ENCODE peak calls at places on chromosomes 7 and 10, in six cellular contexts. A, O, R, Z, N and G are unnamed samples.
A peak's percentile ranks its signal among the peaks of the same experiment; 100 is the strongest.

GRCh38 chr10:103448751-103449150 is 3.4 kb downstream of the CALHM2 start:
- DNase-seq in A (no peak), O (peak; percentile 80), R (peak; percentile 86), Z (no peak), N (peak; percentile 34), G (no peak)

GRCh38 chr10:77756319-77757232 is 119.0 kb upstream of the KCNMA1 start:
- DNase-seq in A (peak; percentile 18), O (no peak), R (no peak), Z (peak; percentile 23), N (peak; percentile 44), G (peak; percentile 70)

GRCh38 chr7:113367187-113367586 is 248.8 kb upstream of the SMIM30 start:
- DNase-seq in A (no peak), O (no peak), R (no peak), Z (no peak), N (no peak), G (no peak)

GRCh38 chr10:107740962-107741690 is 576.6 kb upstream of the SORCS1 start:
- DNase-seq in A (no peak), O (no peak), R (no peak), Z (no peak), N (no peak), G (no peak)

GRCh38 chr7:51045319-51046102 is 262.8 kb upstream of the GRB10 start:
- DNase-seq in A (peak; percentile 83), O (no peak), R (no peak), Z (no peak), N (no peak), G (no peak)

GRCh38 chr7:139567647-139568345 is 44.3 kb downstream of the CLEC2L start:
- DNase-seq in A (no peak), O (no peak), R (peak; percentile 68), Z (no peak), N (no peak), G (no peak)

GRCh38 chr7:35536396-35536826 is 158.5 kb downstream of the HERPUD2 start:
- DNase-seq in A (no peak), O (no peak), R (no peak), Z (no peak), N (no peak), G (no peak)

GRCh38 chr7:12434012-12434642 is 30.5 kb upstream of the VWDE start:
- DNase-seq in A (no peak), O (no peak), R (no peak), Z (peak; percentile 3), N (no peak), G (no peak)

GRCh38 chr7:4076701-4077294 is 605.3 kb upstream of the FOXK1 start:
- DNase-seq in A (no peak), O (no peak), R (no peak), Z (no peak), N (no peak), G (no peak)

GRCh38 chr10:14554843-14555205 is 219.9 kb downstream of the FAM107B start:
- DNase-seq in A (no peak), O (no peak), R (no peak), Z (no peak), N (no peak), G (no peak)

GRCh38 chr7:45153238-45153637 is 4.4 kb upstream of the RAMP3 start:
- DNase-seq in A (no peak), O (no peak), R (peak; percentile 28), Z (peak; percentile 30), N (no peak), G (no peak)

GRCh38 chr10:26855186-26855585 is 5.6 kb downstream of the ABI1 start:
- DNase-seq in A (no peak), O (no peak), R (no peak), Z (no peak), N (no peak), G (no peak)

GRCh38 chr10:26859241-26860025 is 1.3 kb downstream of the ABI1 start:
- DNase-seq in A (no peak), O (no peak), R (no peak), Z (no peak), N (no peak), G (no peak)

GRCh38 chr10:26857991-26858706 is 2.6 kb downstream of the ABI1 start:
- DNase-seq in A (no peak), O (no peak), R (no peak), Z (peak; percentile 66), N (no peak), G (no peak)

GRCh38 chr10:26858707-26859034 is 2.1 kb downstream of the ABI1 start:
- DNase-seq in A (no peak), O (no peak), R (no peak), Z (peak; percentile 33), N (no peak), G (no peak)

GRCh38 chr10:26854524-26854923 is 6.2 kb downstream of the ABI1 start:
- DNase-seq in A (no peak), O (no peak), R (no peak), Z (no peak), N (no peak), G (no peak)
- H3K27ac ChIP-seq in A (no peak overlapping the region), O (no peak overlapping the region), R (no peak overlapping the region), Z (no peak overlapping the region), N (no peak overlapping the region), G (no peak overlapping the region)

GRCh38 chr10:50511512-50512213 is 112.1 kb downstream of the SGMS1 start:
- DNase-seq in A (no peak), O (no peak), R (no peak), Z (no peak), N (no peak), G (no peak)

GRCh38 chr10:50510517-50511473 is 113.0 kb downstream of the SGMS1 start:
- DNase-seq in A (no peak), O (no peak), R (no peak), Z (no peak), N (no peak), G (no peak)

GRCh38 chr10:50512214-50512595 is 111.6 kb downstream of the SGMS1 start:
- DNase-seq in A (no peak), O (no peak), R (no peak), Z (no peak), N (no peak), G (no peak)

GRCh38 chr10:50513956-50514355 is 109.8 kb downstream of the SGMS1 start:
- DNase-seq in A (no peak), O (no peak), R (no peak), Z (no peak), N (no peak), G (no peak)

DNA sequence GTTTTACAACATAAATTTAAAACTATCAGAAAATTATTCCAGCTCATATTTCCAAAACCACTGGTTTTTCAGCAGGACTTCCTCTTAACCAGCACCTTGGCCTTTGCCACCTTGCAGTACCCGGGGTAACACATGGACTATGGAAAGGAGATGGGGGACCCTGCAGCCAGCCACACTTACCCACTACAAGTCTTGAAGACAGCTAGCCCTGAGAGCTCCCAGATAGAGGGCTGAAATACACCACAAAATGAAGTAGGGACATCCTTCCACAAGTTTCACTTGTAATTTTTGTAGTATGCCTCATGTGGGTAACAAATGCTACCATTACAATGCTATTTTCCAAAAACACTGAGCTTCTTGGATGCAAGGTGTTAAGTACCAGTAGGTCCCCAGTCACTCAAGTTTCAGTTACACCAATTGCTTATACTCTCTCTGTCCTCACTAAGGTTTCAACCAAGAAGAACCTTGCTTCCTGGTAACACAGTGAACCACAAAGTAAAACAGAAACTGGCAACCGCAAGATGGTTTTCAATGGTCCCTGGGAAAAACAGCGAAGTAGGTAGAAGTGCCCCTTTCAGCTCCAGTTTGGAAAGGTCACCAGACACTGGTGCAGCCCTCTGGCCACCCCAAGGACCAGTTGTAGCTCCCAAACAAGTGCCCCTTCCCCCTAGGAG is 110.9 kb downstream of the SGMS1 start:
- DNase-seq in A (no peak), O (no peak), R (no peak), Z (peak; percentile 19), N (no peak), G (no peak)
- H3K4me3 ChIP-seq in A (no peak overlapping the region), O (no peak overlapping the region), R (no peak overlapping the region), Z (no peak overlapping the region), N (no peak overlapping the region), G (no peak overlapping the region)

GRCh38 chr7:116582806-116583444 is 58.1 kb downstream of the CAV1 start:
- DNase-seq in A (no peak), O (peak; percentile 48), R (no peak), Z (no peak), N (no peak), G (no peak)
- H3K27ac ChIP-seq in A (peak overlapping the region; percentile 74), O (peak overlapping the region; percentile 59), R (peak overlapping the region; percentile 58), Z (no peak overlapping the region), N (no peak overlapping the region), G (no peak overlapping the region)

GRCh38 chr7:30750010-30750409 is 1.9 kb upstream of the INMT start:
- DNase-seq in A (no peak), O (no peak), R (no peak), Z (no peak), N (no peak), G (no peak)
- H3K4me3 ChIP-seq in A (no peak overlapping the region), O (no peak overlapping the region), R (no peak overlapping the region), Z (no peak overlapping the region), N (no peak overlapping the region), G (no peak overlapping the region)

GRCh38 chr10:73920084-73920483 is 9.2 kb downstream of the PLAU start:
- DNase-seq in A (no peak), O (peak; percentile 61), R (no peak), Z (peak; percentile 86), N (peak; percentile 32), G (no peak)
- H3K27ac ChIP-seq in A (peak overlapping the region; percentile 36), O (peak overlapping the region; percentile 79), R (peak overlapping the region; percentile 14), Z (peak overlapping the region; percentile 52), N (no peak overlapping the region), G (no peak overlapping the region)

GRCh38 chr7:112206238-112207105 is at the start of the genes DOCK4 and ZNF277:
- DNase-seq in A (peak; percentile 99), O (peak; percentile 99), R (peak; percentile 100), Z (peak; percentile 99), N (peak; percentile 100), G (peak; percentile 90)

GRCh38 chr7:112204776-112205347 is 1.3 kb downstream of the DOCK4 start:
- DNase-seq in A (no peak), O (no peak), R (no peak), Z (peak; percentile 37), N (peak; percentile 40), G (no peak)

GRCh38 chr7:112207106-112207592 is 654 bp downstream of the ZNF277 start:
- DNase-seq in A (no peak), O (peak; percentile 30), R (no peak), Z (peak; percentile 12), N (peak; percentile 42), G (no peak)

GRCh38 chr7:112205348-112206237 is 606 bp downstream of the DOCK4 start:
- DNase-seq in A (peak; percentile 35), O (peak; percentile 57), R (peak; percentile 82), Z (peak; percentile 45), N (peak; percentile 60), G (no peak)

DNA sequence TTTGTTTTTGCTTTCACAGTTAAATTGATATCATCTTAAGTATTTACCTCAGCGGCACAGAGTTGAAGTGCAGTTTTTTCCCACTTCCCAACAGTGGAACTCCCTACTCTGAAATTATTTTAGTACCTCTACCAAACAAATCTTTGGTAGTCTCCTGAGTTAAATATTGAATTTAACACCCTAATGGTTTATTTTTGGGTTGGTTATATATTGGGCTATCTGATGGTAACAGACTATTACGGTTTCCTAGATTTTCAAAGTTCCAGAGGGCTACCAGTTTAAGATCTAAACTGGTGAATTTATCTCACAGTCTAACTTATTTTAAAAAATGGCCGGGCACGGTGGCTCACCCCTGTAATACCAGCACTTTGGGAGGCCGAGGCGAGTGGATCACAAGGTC is 1.3 kb downstream of the ZNF277 start:
- DNase-seq in A (no peak), O (no peak), R (no peak), Z (no peak), N (no peak), G (no peak)
- H3K4me3 ChIP-seq in A (peak overlapping the region; percentile 76), O (no peak overlapping the region), R (no peak overlapping the region), Z (peak overlapping the region; percentile 95), N (no peak overlapping the region), G (no peak overlapping the region)